ENCODE peak calls at places on chromosomes 4 and X, in eight cellular contexts. G, E, A, J, O, F, L and W are unnamed samples.

GRCh38 chr4:134320048-134320447 is 118.5 kb upstream of the PABPC4L start:
- DNase-seq in G (no peak), E (no peak), A (no peak), J (peak; percentile 0), O (peak; percentile 8), F (no peak), L (no peak), W (no peak)

GRCh38 chrX:130144509-130144908 is 21.1 kb downstream of the AIFM1 start:
- DNase-seq in G (no peak), E (peak; percentile 82), A (no peak), J (peak; percentile 78), O (peak; percentile 47), F (peak; percentile 33), L (no peak), W (no peak)

GRCh38 chr4:134024251-134024650 is 177.3 kb downstream of the PABPC4L start:
- DNase-seq in G (no peak), E (peak; percentile 12), A (no peak), J (no peak), O (no peak), F (peak; percentile 2), L (no peak), W (no peak)

GRCh38 chrX:108312938-108313337 is 125.3 kb downstream of the COL4A6 start:
- DNase-seq in G (peak; percentile 28), E (peak; percentile 37), A (no peak), J (peak; percentile 63), O (peak; percentile 88), F (peak; percentile 75), L (no peak), W (peak; percentile 34)

GRCh38 chr4:133839326-133839725 is 362.3 kb downstream of the PABPC4L start:
- DNase-seq in G (no peak), E (peak; percentile 12), A (no peak), J (peak; percentile 12), O (no peak), F (peak; percentile 2), L (no peak), W (no peak)

GRCh38 chr4:165761968-165762367 is 111.1 kb upstream of the TLL1 start:
- DNase-seq in G (no peak), E (no peak), A (no peak), J (no peak), O (no peak), F (no peak), L (no peak), W (no peak)

GRCh38 chrX:74009041-74009440 is 294.9 kb upstream of the ZCCHC13 start:
- DNase-seq in G (no peak), E (peak; percentile 22), A (no peak), J (peak; percentile 49), O (peak; percentile 9), F (peak; percentile 9), L (no peak), W (no peak)

GRCh38 chr4:3872834-3873313 is 106.7 kb downstream of the ADRA2C start:
- DNase-seq in G (peak; percentile 0), E (no peak), A (no peak), J (no peak), O (no peak), F (no peak), L (peak; percentile 25), W (no peak)

GRCh38 chrX:148552775-148553174 is 52.4 kb downstream of the AFF2 start:
- DNase-seq in G (no peak), E (no peak), A (no peak), J (no peak), O (no peak), F (no peak), L (no peak), W (no peak)

GRCh38 chr4:166422475-166422874 is 549.4 kb downstream of the TLL1 start:
- DNase-seq in G (no peak), E (peak; percentile 57), A (peak; percentile 1), J (peak; percentile 2), O (peak; percentile 74), F (peak; percentile 39), L (no peak), W (no peak)

DNA sequence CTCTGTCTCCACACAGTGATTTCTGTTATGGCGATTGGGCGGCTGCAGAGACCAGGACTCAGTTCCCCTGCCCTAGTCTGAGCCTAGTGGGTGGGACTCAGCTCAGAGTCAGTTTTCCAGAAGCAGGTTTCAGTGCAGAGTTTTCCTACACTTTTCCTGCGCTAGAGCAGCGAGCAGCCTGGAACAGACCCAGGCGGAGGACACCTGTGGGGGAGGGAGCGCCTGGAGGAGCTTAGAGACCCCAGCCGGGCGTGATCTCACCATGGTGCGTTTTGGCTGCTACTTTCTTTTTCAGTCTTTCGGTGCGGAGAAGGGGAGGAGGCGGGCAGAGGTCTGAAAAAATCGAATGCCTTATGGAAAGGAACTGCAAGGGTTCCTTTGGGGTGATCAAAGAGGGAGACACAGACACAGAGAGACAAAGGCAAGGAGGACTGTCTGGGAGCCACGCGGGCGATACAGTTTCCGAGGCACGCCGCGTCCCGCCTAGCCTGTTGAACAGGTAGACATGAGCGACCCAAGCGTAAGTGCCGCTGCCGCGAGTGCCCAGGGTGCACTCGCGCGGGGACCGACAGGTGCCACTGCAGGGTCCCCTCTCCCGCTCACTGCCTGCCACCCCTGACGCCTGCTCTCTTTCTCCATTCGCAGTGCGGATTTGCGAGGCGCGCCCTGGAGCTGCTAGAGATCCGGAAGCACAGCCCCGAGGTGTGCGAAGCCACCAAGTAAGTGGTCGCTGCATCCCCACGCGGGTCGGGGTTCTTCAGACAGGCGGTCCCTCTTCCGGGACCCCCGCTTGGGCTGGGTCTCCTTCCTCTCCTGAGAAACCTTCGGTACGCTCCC is at the start of gene GUCY1A1:
- DNase-seq in G (peak; percentile 28), E (peak; percentile 19), A (no peak), J (no peak), O (no peak), F (peak; percentile 45), L (peak; percentile 81), W (peak; percentile 76)
- H3K27me3 ChIP-seq in G (peaks cover 3% of the 10 kb centered on the region), E (no peaks in the 10 kb centered on the region), A (peaks cover 11% of the 10 kb centered on the region), J (peaks cover 27% of the 10 kb centered on the region), O (peaks cover 2% of the 10 kb centered on the region), F (peaks cover 13% of the 10 kb centered on the region), L (no peaks in the 10 kb centered on the region), W (no peaks in the 10 kb centered on the region)

GRCh38 chrX:55839480-55839879 is 121.9 kb downstream of the RRAGB start:
- DNase-seq in G (no peak), E (no peak), A (no peak), J (no peak), O (no peak), F (no peak), L (no peak), W (no peak)

GRCh38 chrX:55841962-55842752 is 124.6 kb downstream of the RRAGB start:
- DNase-seq in G (no peak), E (no peak), A (no peak), J (no peak), O (no peak), F (no peak), L (no peak), W (no peak)
- H3K27me3 ChIP-seq in G (no peaks in the 10 kb centered on the region), E (no peaks in the 10 kb centered on the region), A (no peaks in the 10 kb centered on the region), J (no peaks in the 10 kb centered on the region), O (no peaks in the 10 kb centered on the region), F (peaks cover 3% of the 10 kb centered on the region), L (no peaks in the 10 kb centered on the region), W (no peaks in the 10 kb centered on the region)

GRCh38 chrX:104568304-104568915 is 2.4 kb downstream of the IL1RAPL2 start:
- DNase-seq in G (no peak), E (no peak), A (no peak), J (no peak), O (no peak), F (no peak), L (no peak), W (no peak)
- H3K27me3 ChIP-seq in G (peaks cover 57% of the 10 kb centered on the region), E (peaks cover 64% of the 10 kb centered on the region), A (peaks cover 4% of the 10 kb centered on the region), J (peaks cover 22% of the 10 kb centered on the region), O (peaks cover 18% of the 10 kb centered on the region), F (peaks cover 58% of the 10 kb centered on the region), L (no peaks in the 10 kb centered on the region), W (no peaks in the 10 kb centered on the region)

DNA sequence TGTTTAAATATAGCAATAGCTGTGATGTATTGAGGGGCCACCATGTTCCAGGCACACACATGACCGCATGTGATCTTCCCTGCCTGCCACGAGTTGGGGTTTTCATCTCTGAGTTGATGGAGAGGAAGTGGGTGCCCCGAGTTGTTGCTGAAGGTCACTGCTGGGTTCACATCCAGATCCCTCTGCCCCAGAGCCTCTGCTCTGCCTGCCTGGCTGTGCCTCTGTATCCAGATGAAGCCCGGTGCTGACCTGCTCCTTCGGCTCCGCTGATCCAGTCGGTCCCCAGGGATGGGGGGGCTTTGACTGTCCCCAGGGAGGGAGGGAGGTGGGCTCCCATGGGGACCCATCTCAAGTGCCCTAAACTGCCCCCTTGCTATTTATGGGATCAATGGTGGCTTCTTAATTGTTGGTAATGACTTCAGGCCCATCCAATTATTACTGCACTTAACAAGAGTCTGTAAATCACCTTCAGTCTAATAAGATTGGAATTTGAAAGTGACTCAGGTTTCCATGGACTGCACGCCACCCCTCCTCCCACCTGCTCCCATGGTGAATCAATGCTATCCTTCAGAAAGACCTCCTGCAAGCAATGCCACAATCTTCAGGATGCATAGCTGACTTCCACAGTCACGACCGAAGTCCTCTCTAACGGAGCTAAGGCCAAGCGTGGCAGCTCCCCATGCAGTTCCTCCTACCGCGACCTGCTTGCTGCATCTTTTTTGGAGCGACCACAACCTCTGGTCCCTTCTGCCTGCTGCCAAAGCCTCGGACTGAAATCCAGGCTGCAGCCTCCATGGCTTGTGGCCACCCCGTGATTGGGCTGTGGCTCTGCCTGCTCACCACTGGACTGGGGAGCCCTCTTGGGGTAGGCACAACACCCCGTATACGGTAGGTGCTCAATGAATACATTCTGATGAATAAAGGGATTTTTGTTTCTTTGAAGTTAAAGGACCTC is 73.1 kb downstream of the CPZ start:
- DNase-seq in G (no peak), E (no peak), A (no peak), J (peak; percentile 5), O (peak; percentile 20), F (no peak), L (no peak), W (no peak)
- H3K27me3 ChIP-seq in G (peaks cover 75% of the 10 kb centered on the region), E (peaks cover 27% of the 10 kb centered on the region), A (no peaks in the 10 kb centered on the region), J (no peaks in the 10 kb centered on the region), O (no peaks in the 10 kb centered on the region), F (peaks cover 20% of the 10 kb centered on the region), L (no peaks in the 10 kb centered on the region), W (no peaks in the 10 kb centered on the region)

DNA sequence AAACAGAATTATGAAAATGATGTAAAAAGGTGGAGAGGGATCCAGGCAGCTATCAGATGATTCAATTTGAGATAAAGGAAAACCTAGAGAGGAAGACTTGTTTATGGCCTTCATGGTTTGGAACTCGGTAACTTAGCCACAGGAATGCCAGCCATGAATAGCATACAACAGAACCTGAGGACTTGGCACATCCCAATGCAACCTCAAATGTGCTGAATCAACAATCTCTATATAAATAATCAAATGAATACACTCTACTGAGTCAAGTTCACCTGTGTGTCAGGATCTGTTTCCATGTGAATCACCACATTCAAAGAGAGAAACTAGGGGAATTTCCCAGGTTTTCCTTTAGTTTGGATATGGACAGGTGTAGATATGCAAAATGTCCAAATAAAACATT is 86.9 kb downstream of the MBNL3 start:
- DNase-seq in G (no peak), E (no peak), A (no peak), J (peak; percentile 24), O (peak; percentile 84), F (no peak), L (no peak), W (no peak)
- H3K27me3 ChIP-seq in G (no peaks in the 10 kb centered on the region), E (no peaks in the 10 kb centered on the region), A (no peaks in the 10 kb centered on the region), J (peaks cover 3% of the 10 kb centered on the region), O (no peaks in the 10 kb centered on the region), F (no peaks in the 10 kb centered on the region), L (no peaks in the 10 kb centered on the region), W (no peaks in the 10 kb centered on the region)

DNA sequence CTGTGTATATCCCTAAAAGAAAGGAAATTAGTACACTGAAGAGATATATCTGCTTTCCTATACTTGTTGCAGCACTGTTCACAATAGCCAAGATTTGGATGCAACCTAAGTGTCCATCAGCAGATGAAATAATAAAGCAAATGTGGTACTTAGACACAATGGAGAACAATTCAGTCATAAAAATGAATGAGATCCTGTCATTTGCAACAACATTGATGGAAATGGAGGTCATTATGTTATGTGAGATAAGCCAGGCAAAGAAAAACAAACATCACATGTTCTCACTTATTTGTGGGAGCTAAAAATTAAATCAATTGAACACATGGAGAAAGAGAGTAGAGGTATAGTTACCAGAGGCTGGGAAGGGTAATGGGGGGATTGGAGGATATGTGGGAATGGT is 611.9 kb downstream of the STPG2 start:
- DNase-seq in G (no peak), E (no peak), A (no peak), J (no peak), O (no peak), F (no peak), L (no peak), W (no peak)
- H3K27me3 ChIP-seq in G (no peaks in the 10 kb centered on the region), E (no peaks in the 10 kb centered on the region), A (no peaks in the 10 kb centered on the region), J (no peaks in the 10 kb centered on the region), O (no peaks in the 10 kb centered on the region), F (no peaks in the 10 kb centered on the region), L (no peaks in the 10 kb centered on the region), W (no peaks in the 10 kb centered on the region)